ENCODE peak calls at places on chromosomes 16 and 17, in seven cellular contexts. One of them, this sample, is unnamed.

GRCh38 chr17:17320188-17320910 is 17.2 kb downstream of the NT5M start:
- DNase-seq in T-helper 1 cell: no peak
- DNase-seq in OCI-M1: no peak
- DNase-seq in spleen: peak
- DNase-seq in substantia nigra: no peak
- DNase-seq in activated CD4-positive, alpha-beta T cell treated with anti-CD3 and anti-CD28 coated beads, Interleukin-2, amount 50 U/mL, for 48 hours: no peak
- DNase-seq in MCF 10A: no peak
- DNase-seq in this sample: no peak

GRCh38 chr16:85350973-85351372 is 238.7 kb upstream of the CIBAR2 start:
- DNase-seq in T-helper 1 cell: no peak
- DNase-seq in substantia nigra: peak
- DNase-seq in spleen: no peak
- DNase-seq in MCF 10A: peak
- DNase-seq in OCI-M1: no peak
- DNase-seq in activated CD4-positive, alpha-beta T cell treated with anti-CD3 and anti-CD28 coated beads, Interleukin-2, amount 50 U/mL, for 48 hours: no peak
- DNase-seq in this sample: peak

GRCh38 chr17:81170727-81171494 is 4.9 kb upstream of the AATK start:
- DNase-seq in spleen: no peak
- DNase-seq in T-helper 1 cell: no peak
- DNase-seq in MCF 10A: no peak
- DNase-seq in OCI-M1: no peak
- DNase-seq in substantia nigra: no peak
- DNase-seq in activated CD4-positive, alpha-beta T cell treated with anti-CD3 and anti-CD28 coated beads, Interleukin-2, amount 50 U/mL, for 48 hours: no peak
- DNase-seq in this sample: no peak

GRCh38 chr16:89035013-89035697 is 58.1 kb upstream of the CBFA2T3 start:
- DNase-seq in activated CD4-positive, alpha-beta T cell treated with anti-CD3 and anti-CD28 coated beads, Interleukin-2, amount 50 U/mL, for 48 hours: no peak
- DNase-seq in MCF 10A: no peak
- DNase-seq in T-helper 1 cell: no peak
- DNase-seq in spleen: peak
- DNase-seq in substantia nigra: no peak
- DNase-seq in OCI-M1: peak
- DNase-seq in this sample: no peak

GRCh38 chr16:24847358-24847664 is 1.5 kb downstream of the SLC5A11 start:
- DNase-seq in T-helper 1 cell: no peak
- DNase-seq in activated CD4-positive, alpha-beta T cell treated with anti-CD3 and anti-CD28 coated beads, Interleukin-2, amount 50 U/mL, for 48 hours: no peak
- DNase-seq in substantia nigra: no peak
- DNase-seq in OCI-M1: no peak
- DNase-seq in spleen: no peak
- DNase-seq in MCF 10A: no peak
- DNase-seq in this sample: no peak

GRCh38 chr16:88570691-88571092 is 489 bp downstream of the ZC3H18 start:
- DNase-seq in OCI-M1: peak
- DNase-seq in MCF 10A: peak
- DNase-seq in substantia nigra: no peak
- DNase-seq in T-helper 1 cell: no peak
- DNase-seq in activated CD4-positive, alpha-beta T cell treated with anti-CD3 and anti-CD28 coated beads, Interleukin-2, amount 50 U/mL, for 48 hours: peak
- DNase-seq in spleen: no peak
- DNase-seq in this sample: peak

GRCh38 chr17:19596869-19597268 is 51.7 kb upstream of the ALDH3A2 start:
- DNase-seq in substantia nigra: no peak
- DNase-seq in OCI-M1: no peak
- DNase-seq in activated CD4-positive, alpha-beta T cell treated with anti-CD3 and anti-CD28 coated beads, Interleukin-2, amount 50 U/mL, for 48 hours: no peak
- DNase-seq in MCF 10A: no peak
- DNase-seq in spleen: no peak
- DNase-seq in T-helper 1 cell: no peak
- DNase-seq in this sample: no peak

GRCh38 chr16:3937066-3937875 is 56.8 kb upstream of the CREBBP start:
- DNase-seq in activated CD4-positive, alpha-beta T cell treated with anti-CD3 and anti-CD28 coated beads, Interleukin-2, amount 50 U/mL, for 48 hours: no peak
- DNase-seq in substantia nigra: no peak
- DNase-seq in T-helper 1 cell: no peak
- DNase-seq in spleen: no peak
- DNase-seq in OCI-M1: no peak
- DNase-seq in MCF 10A: no peak
- DNase-seq in this sample: no peak

GRCh38 chr16:79776243-79776884 is 175.8 kb upstream of the MAF start:
- DNase-seq in spleen: no peak
- DNase-seq in MCF 10A: no peak
- DNase-seq in activated CD4-positive, alpha-beta T cell treated with anti-CD3 and anti-CD28 coated beads, Interleukin-2, amount 50 U/mL, for 48 hours: no peak
- DNase-seq in OCI-M1: peak
- DNase-seq in T-helper 1 cell: no peak
- DNase-seq in substantia nigra: no peak
- DNase-seq in this sample: no peak

GRCh38 chr17:29590979-29591736 is 1.7 kb upstream of the GIT1 start:
- DNase-seq in substantia nigra: peak
- DNase-seq in OCI-M1: no peak
- DNase-seq in spleen: peak
- DNase-seq in T-helper 1 cell: no peak
- DNase-seq in activated CD4-positive, alpha-beta T cell treated with anti-CD3 and anti-CD28 coated beads, Interleukin-2, amount 50 U/mL, for 48 hours: peak
- DNase-seq in MCF 10A: peak
- DNase-seq in this sample: peak

GRCh38 chr17:72462814-72463213 is 342.0 kb downstream of the SOX9 start:
- DNase-seq in OCI-M1: no peak
- DNase-seq in activated CD4-positive, alpha-beta T cell treated with anti-CD3 and anti-CD28 coated beads, Interleukin-2, amount 50 U/mL, for 48 hours: no peak
- DNase-seq in spleen: no peak
- DNase-seq in T-helper 1 cell: no peak
- DNase-seq in MCF 10A: peak
- DNase-seq in substantia nigra: no peak
- DNase-seq in this sample: no peak

GRCh38 chr17:42456223-42457106 is 2.2 kb upstream of the ATP6V0A1 start:
- DNase-seq in OCI-M1: peak
- DNase-seq in activated CD4-positive, alpha-beta T cell treated with anti-CD3 and anti-CD28 coated beads, Interleukin-2, amount 50 U/mL, for 48 hours: no peak
- DNase-seq in MCF 10A: peak
- DNase-seq in substantia nigra: no peak
- DNase-seq in spleen: no peak
- DNase-seq in T-helper 1 cell: no peak
- DNase-seq in this sample: peak

GRCh38 chr17:45070001-45070400 is 8.9 kb downstream of the NMT1 start:
- DNase-seq in spleen: no peak
- DNase-seq in MCF 10A: no peak
- DNase-seq in substantia nigra: no peak
- DNase-seq in OCI-M1: no peak
- DNase-seq in T-helper 1 cell: no peak
- DNase-seq in activated CD4-positive, alpha-beta T cell treated with anti-CD3 and anti-CD28 coated beads, Interleukin-2, amount 50 U/mL, for 48 hours: no peak
- DNase-seq in this sample: no peak

This sample was measured in RWPE1.